ENCODE peak calls at places on chromosomes 3 and 15, in six cellular contexts. J, Y, L, G, X and Q are unnamed samples.

GRCh38 chr3:63032876-63033275 is 157.7 kb upstream of the CADPS start:
- DNase-seq in L (no peak), Y (no peak), X (no peak), G (no peak), J (no peak), Q (no peak)

GRCh38 chr3:52041118-52041847 is 15.1 kb downstream of the DUSP7 start:
- DNase-seq in L (no peak), G (no peak), Y (no peak), X (no peak), J (no peak), Q (no peak)

GRCh38 chr3:161607056-161607455 is 110.4 kb downstream of the OTOL1 start:
- DNase-seq in L (no peak), Y (no peak), J (no peak), X (no peak), G (no peak), Q (no peak)

GRCh38 chr3:150885535-150885934 is 19.7 kb downstream of the MINDY4B start:
- DNase-seq in G (no peak), L (no peak), X (no peak), J (no peak), Y (no peak), Q (no peak)

GRCh38 chr3:70090322-70090913 is 90.9 kb downstream of the SAMMSON start:
- DNase-seq in G (no peak), L (no peak), J (no peak), X (no peak), Y (no peak), Q (no peak)

GRCh38 chr3:27312044-27312668 is 57.0 kb downstream of the NEK10 start:
- DNase-seq in G (no peak), L (peak), X (no peak), Y (no peak), J (no peak), Q (peak)

GRCh38 chr3:72890166-72890925 is 2.5 kb downstream of the GXYLT2 start:
- DNase-seq in Y (no peak), X (no peak), L (no peak), J (no peak), G (no peak), Q (no peak)

GRCh38 chr3:188819939-188820338 is 351.8 kb upstream of the TPRG1 start:
- DNase-seq in J (no peak), X (no peak), Y (no peak), G (no peak), L (no peak), Q (peak)

GRCh38 chr3:58416191-58416590 is 17.4 kb downstream of the PDHB start:
- DNase-seq in J (no peak), X (no peak), L (no peak), G (no peak), Y (no peak), Q (no peak)

GRCh38 chr15:40081691-40082194 is 26.9 kb downstream of the BMF start:
- DNase-seq in G (no peak), X (no peak), J (peak), Y (no peak), L (no peak), Q (no peak)

GRCh38 chr3:120048355-120048754 is 45.9 kb downstream of the GSK3B start:
- DNase-seq in Y (no peak), G (no peak), X (no peak), L (no peak), J (no peak), Q (no peak)

GRCh38 chr15:49918106-49918505 is 200.9 kb downstream of the ATP8B4 start:
- DNase-seq in Y (no peak), X (no peak), J (no peak), G (no peak), L (no peak), Q (no peak)

GRCh38 chr3:12286927-12287726 is 1.7 kb upstream of the PPARG start:
- DNase-seq in G (no peak), L (no peak), Y (no peak), J (no peak), X (peak), Q (no peak)

GRCh38 chr3:72165808-72166207 is 380.9 kb upstream of the PROK2 start:
- DNase-seq in Y (no peak), X (no peak), G (no peak), J (no peak), L (no peak), Q (no peak)

GRCh38 chr3:188915137-188915536 is 256.6 kb upstream of the TPRG1 start:
- DNase-seq in G (no peak), X (peak), L (no peak), J (no peak), Y (no peak), Q (no peak)

GRCh38 chr3:171135536-171135935 is 109.0 kb upstream of the SLC2A2 start:
- DNase-seq in G (no peak), L (peak), J (no peak), Y (no peak), X (no peak), Q (no peak)

GRCh38 chr3:161559177-161559998 is 62.8 kb downstream of the OTOL1 start:
- DNase-seq in J (no peak), L (no peak), G (no peak), X (no peak), Y (no peak), Q (no peak)

GRCh38 chr3:124420392-124420791 is 309.9 kb upstream of the UMPS start:
- DNase-seq in X (no peak), J (no peak), L (no peak), Y (no peak), G (no peak), Q (no peak)

GRCh38 chr3:48372862-48373435 is 930 bp downstream of the FBXW12 start:
- DNase-seq in G (no peak), Y (no peak), L (no peak), X (no peak), J (no peak), Q (no peak)

GRCh38 chr15:79440355-79440908 is 8.3 kb downstream of the MINAR1 start:
- DNase-seq in G (no peak), L (no peak), X (no peak), Y (no peak), J (no peak), Q (no peak)